ENCODE peak calls at places on chromosomes 2 and 18, in six cellular contexts. V, I, L, Q, N and J are unnamed samples.

GRCh38 chr2:188303363-188304031 is 11.8 kb downstream of the GULP1 start:
- DNase-seq in I (peak; percentile 71), L (peak; percentile 24), V (no peak), Q (no peak), N (peak; percentile 92), J (peak; percentile 34)

GRCh38 chr2:44570149-44570678 is 208.5 kb downstream of the CAMKMT start:
- DNase-seq in V (no peak), N (no peak), Q (no peak), I (no peak), L (no peak), J (no peak)

GRCh38 chr18:33051397-33051796 is 278.6 kb upstream of the KLHL14 start:
- DNase-seq in V (no peak), N (no peak), Q (peak; percentile 12), I (no peak), L (no peak), J (no peak)

GRCh38 chr2:227861011-227861410 is 10.4 kb upstream of the DAW1 start:
- DNase-seq in L (no peak), V (no peak), N (no peak), Q (no peak), I (no peak), J (no peak)

GRCh38 chr18:77671456-77672167 is 422.0 kb downstream of the GALR1 start:
- DNase-seq in N (peak; percentile 36), L (no peak), I (no peak), Q (no peak), V (no peak), J (peak; percentile 77)

GRCh38 chr2:14927021-14927564 is 294.6 kb downstream of the LRATD1 start:
- DNase-seq in L (no peak), I (no peak), V (no peak), Q (peak; percentile 13), N (no peak), J (no peak)

GRCh38 chr2:50529600-50530218 is 502.2 kb downstream of the NRXN1 start:
- DNase-seq in L (peak; percentile 33), N (peak; percentile 74), V (no peak), Q (peak; percentile 48), I (peak; percentile 71), J (peak; percentile 7)

GRCh38 chr2:200003444-200003843 is 48.1 kb downstream of the MAIP1 start:
- DNase-seq in V (no peak), N (no peak), L (no peak), I (peak; percentile 23), Q (no peak), J (no peak)

GRCh38 chr2:181025004-181025403 is 44.6 kb downstream of the UBE2E3 start:
- DNase-seq in N (no peak), L (no peak), V (no peak), Q (no peak), I (peak; percentile 8), J (no peak)

GRCh38 chr2:238238766-238239551 is 879 bp downstream of the HES6 start:
- DNase-seq in V (peak; percentile 65), I (no peak), Q (no peak), L (no peak), N (peak; percentile 56), J (peak; percentile 75)

GRCh38 chr2:141711627-141712026 is 419.2 kb downstream of the LRP1B start:
- DNase-seq in V (no peak), N (no peak), I (no peak), Q (no peak), L (no peak), J (no peak)

GRCh38 chr2:11097038-11097720 is 58.1 kb upstream of the SLC66A3 start:
- DNase-seq in L (peak; percentile 25), Q (no peak), N (no peak), I (peak; percentile 84), V (no peak), J (no peak)

GRCh38 chr2:170361359-170361936 is 183.5 kb downstream of the MYO3B start:
- DNase-seq in I (peak; percentile 50), Q (peak; percentile 48), V (peak; percentile 46), N (peak; percentile 82), L (peak; percentile 63), J (peak; percentile 21)

GRCh38 chr2:189446780-189447179 is 5.5 kb downstream of the WDR75 start:
- DNase-seq in Q (no peak), I (no peak), L (no peak), V (no peak), N (no peak), J (no peak)

GRCh38 chr18:12657048-12657848 is 659 bp downstream of the SPIRE1 start:
- DNase-seq in Q (no peak), V (peak; percentile 54), I (peak; percentile 48), N (peak; percentile 50), L (peak; percentile 7), J (peak; percentile 75)

GRCh38 chr2:2822143-2822542 is 491.1 kb upstream of the MYT1L start:
- DNase-seq in N (no peak), L (no peak), Q (no peak), I (no peak), V (no peak), J (no peak)

GRCh38 chr2:120253021-120253882 is 600 bp downstream of the RALB start:
- DNase-seq in Q (peak; percentile 72), N (peak; percentile 75), L (peak; percentile 58), I (peak; percentile 78), V (peak; percentile 82), J (peak; percentile 89)

GRCh38 chr18:840080-840408 is 28.0 kb upstream of the YES1 start:
- DNase-seq in V (no peak), L (no peak), N (no peak), Q (no peak), I (no peak), J (no peak)

GRCh38 chr2:238162171-238162515 is 3.4 kb downstream of the ERFE start:
- DNase-seq in V (no peak), N (no peak), I (no peak), Q (no peak), L (no peak), J (peak; percentile 54)

GRCh38 chr2:45396671-45397070 is 214.4 kb downstream of the SRBD1 start:
- DNase-seq in Q (no peak), L (no peak), V (no peak), I (no peak), N (no peak), J (no peak)

GRCh38 chr18:59219672-59220163 is at the start of gene GRP:
- DNase-seq in V (no peak), I (no peak), N (peak; percentile 59), Q (no peak), L (no peak), J (peak; percentile 77)

GRCh38 chr2:231709636-231709980 is 1.3 kb downstream of the PTMA start:
- DNase-seq in L (no peak), N (no peak), V (no peak), Q (no peak), I (no peak), J (no peak)

GRCh38 chr2:231707625-231708049 is 688 bp upstream of the PTMA start:
- DNase-seq in V (no peak), L (no peak), I (no peak), Q (no peak), N (no peak), J (no peak)

GRCh38 chr2:231708050-231708772 is at the start of gene PTMA:
- DNase-seq in Q (peak; percentile 98), V (peak; percentile 99), N (peak; percentile 99), I (peak; percentile 100), L (peak; percentile 99), J (peak; percentile 98)

GRCh38 chr2:231709981-231710750 is 1.8 kb downstream of the PTMA start:
- DNase-seq in V (peak; percentile 92), L (peak; percentile 53), I (peak; percentile 80), Q (peak; percentile 78), N (peak; percentile 67), J (peak; percentile 97)

GRCh38 chr2:231708773-231709635 is 679 bp downstream of the PTMA start:
- DNase-seq in N (no peak), V (peak; percentile 74), Q (no peak), I (peak; percentile 31), L (peak; percentile 16), J (peak; percentile 61)
- H3K36me3 ChIP-seq in N (peaks cover 29% of the 10 kb centered on the region), V (peaks cover 19% of the 10 kb centered on the region), Q (peaks cover 12% of the 10 kb centered on the region), I (peaks cover 16% of the 10 kb centered on the region), L (peaks cover 16% of the 10 kb centered on the region), J (peaks cover 18% of the 10 kb centered on the region)

DNA sequence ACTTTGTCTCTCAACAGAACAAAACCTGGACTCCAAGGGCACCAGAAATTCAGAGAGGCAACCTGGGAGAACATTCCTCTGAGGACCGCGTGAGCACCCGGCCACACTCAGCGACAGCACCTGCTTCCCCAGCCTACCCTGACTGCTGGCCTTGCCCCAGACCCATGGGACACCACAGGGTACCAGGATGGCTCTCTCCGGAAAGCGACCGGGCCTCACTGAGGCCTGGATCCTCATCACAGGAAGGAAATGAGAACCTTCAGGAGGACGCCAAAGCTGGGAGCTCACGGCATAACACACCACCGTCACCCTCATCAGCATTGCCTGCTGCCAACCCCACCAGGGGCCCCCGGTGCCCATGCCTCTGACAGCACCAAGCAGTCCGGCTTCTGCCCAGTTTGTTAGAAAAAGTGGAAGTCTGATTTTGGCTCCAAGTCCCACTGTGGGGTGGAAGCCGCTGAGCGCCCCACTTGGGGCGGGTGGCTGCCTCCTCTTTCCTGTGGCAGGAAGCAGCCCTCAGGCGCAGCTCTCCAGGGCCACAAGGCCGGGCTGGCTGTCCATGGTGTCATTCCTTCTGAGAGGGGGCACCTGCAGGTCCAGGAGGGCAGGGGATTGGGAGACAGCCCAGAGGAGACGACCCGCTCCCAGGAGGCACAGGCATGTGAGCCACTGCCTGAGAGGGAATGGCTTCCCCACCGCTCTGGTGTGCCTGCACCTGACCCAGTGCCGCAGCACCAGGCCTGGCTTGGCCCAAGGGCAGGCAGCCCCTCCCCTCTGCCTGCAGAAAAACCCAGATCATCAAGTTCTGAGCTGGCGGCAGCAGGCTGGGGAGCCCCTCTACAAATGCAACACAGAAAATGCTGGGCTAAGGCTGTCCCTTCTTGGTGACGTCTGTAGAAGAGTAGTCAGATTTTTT is 38.6 kb downstream of the HS6ST1 start:
- DNase-seq in I (no peak), V (peak; percentile 49), Q (no peak), L (no peak), N (no peak), J (no peak)
- H3K36me3 ChIP-seq in I (peaks cover 60% of the 10 kb centered on the region), V (peaks cover 6% of the 10 kb centered on the region), Q (peaks cover 52% of the 10 kb centered on the region), L (peaks cover 4% of the 10 kb centered on the region), N (no peaks in the 10 kb centered on the region), J (peaks cover 4% of the 10 kb centered on the region)

DNA sequence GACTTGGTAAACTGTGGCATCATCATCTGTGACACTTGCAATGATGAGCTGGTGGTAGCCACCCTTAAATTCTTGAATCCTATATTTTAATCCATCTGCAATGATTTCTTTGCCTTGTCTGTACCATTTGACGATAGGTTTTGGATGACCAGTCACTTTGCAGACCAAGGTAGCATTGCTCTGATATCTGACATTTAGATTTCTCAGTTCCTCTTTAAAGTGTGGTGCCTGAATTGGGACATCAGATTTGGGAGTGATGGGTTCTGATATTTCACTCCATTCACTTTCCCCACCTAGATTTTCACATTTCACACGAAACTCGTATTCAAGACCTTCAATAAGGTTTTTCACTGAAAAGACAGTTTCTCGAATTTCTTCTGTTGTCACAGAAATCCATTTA is 55.8 kb downstream of the PLEKHA3 start:
- DNase-seq in L (no peak), Q (no peak), N (no peak), V (no peak), I (no peak), J (no peak)
- H3K36me3 ChIP-seq in L (no peaks in the 10 kb centered on the region), Q (no peaks in the 10 kb centered on the region), N (peaks cover 16% of the 10 kb centered on the region), V (peaks cover 53% of the 10 kb centered on the region), I (peaks cover 24% of the 10 kb centered on the region), J (peaks cover 3% of the 10 kb centered on the region)

GRCh38 chr2:105272176-105272575 is 30.6 kb downstream of the GPR45 start:
- DNase-seq in L (no peak), I (no peak), N (no peak), V (no peak), Q (peak; percentile 15), J (no peak)

GRCh38 chr2:105274046-105274445 is 32.5 kb downstream of the GPR45 start:
- DNase-seq in V (no peak), Q (no peak), L (no peak), N (no peak), I (no peak), J (no peak)

GRCh38 chr2:105269426-105269825 is 27.9 kb downstream of the GPR45 start:
- DNase-seq in L (no peak), V (no peak), Q (no peak), I (no peak), N (no peak), J (no peak)

GRCh38 chr2:105271393-105272045 is 30.0 kb downstream of the GPR45 start:
- DNase-seq in L (no peak), Q (no peak), N (no peak), V (no peak), I (no peak), J (no peak)
- H3K36me3 ChIP-seq in L (peaks cover 46% of the 10 kb centered on the region), Q (peaks cover 54% of the 10 kb centered on the region), N (no peaks in the 10 kb centered on the region), V (peaks cover 94% of the 10 kb centered on the region), I (peaks cover 58% of the 10 kb centered on the region), J (peaks cover 18% of the 10 kb centered on the region)